ENCODE peak calls at places on chromosome 21, in six cellular contexts. J, N, L, B, W and H are unnamed samples.

GRCh38 chr21:29245104-29245643 is 53.5 kb upstream of the BACH1 start:
- DNase-seq in J (no peak), N (no peak), L (no peak), B (no peak), W (no peak), H (no peak)

GRCh38 chr21:38303300-38303699 is 46.5 kb downstream of the KCNJ15 start:
- DNase-seq in J (peak; percentile 59), N (peak; percentile 91), L (no peak), B (no peak), W (no peak), H (no peak)

GRCh38 chr21:45464309-45464708 is 59.3 kb downstream of the COL18A1 start:
- DNase-seq in J (no peak), N (no peak), L (no peak), B (no peak), W (no peak), H (no peak)

GRCh38 chr21:41957991-41958766 is 4.4 kb upstream of the C2CD2 start:
- DNase-seq in J (peak; percentile 88), N (peak; percentile 93), L (peak; percentile 49), B (no peak), W (no peak), H (no peak)

GRCh38 chr21:40349591-40349990 is 482.4 kb downstream of the PCP4 start:
- DNase-seq in J (no peak), N (no peak), L (no peak), B (no peak), W (no peak), H (no peak)

GRCh38 chr21:28655471-28655870 is 337.2 kb downstream of the LTN1 start:
- DNase-seq in J (no peak), N (no peak), L (no peak), B (no peak), W (no peak), H (no peak)

GRCh38 chr21:45592208-45592619 is 50.0 kb upstream of the SLC19A1 start:
- DNase-seq in J (no peak), N (no peak), L (no peak), B (peak; percentile 81), W (no peak), H (peak; percentile 65)

GRCh38 chr21:35525443-35525842 is 476.3 kb upstream of the RUNX1 start:
- DNase-seq in J (no peak), N (no peak), L (no peak), B (no peak), W (no peak), H (no peak)

GRCh38 chr21:41396452-41397107 is 29.5 kb upstream of the MX1 start:
- DNase-seq in J (no peak), N (peak; percentile 26), L (no peak), B (no peak), W (peak; percentile 36), H (no peak)

GRCh38 chr21:35438643-35439404 is 389.7 kb upstream of the RUNX1 start:
- DNase-seq in J (no peak), N (peak; percentile 17), L (no peak), B (peak; percentile 29), W (no peak), H (peak; percentile 20)

GRCh38 chr21:37927711-37928110 is 11.5 kb upstream of the KCNJ6 start:
- DNase-seq in J (no peak), N (no peak), L (no peak), B (no peak), W (no peak), H (no peak)

GRCh38 chr21:24259241-24259640 is 1348.0 kb downstream of the MRPL39 start:
- DNase-seq in J (no peak), N (no peak), L (no peak), B (no peak), W (no peak), H (no peak)

GRCh38 chr21:45849651-45850050 is 131.9 kb upstream of the COL6A1 start:
- DNase-seq in J (no peak), N (no peak), L (no peak), B (no peak), W (peak; percentile 6), H (no peak)

GRCh38 chr21:46081022-46081861 is 16.7 kb upstream of the COL6A2 start:
- DNase-seq in J (no peak), N (no peak), L (no peak), B (no peak), W (peak; percentile 27), H (no peak)

GRCh38 chr21:19228241-19228640 is 824.7 kb upstream of the TMPRSS15 start:
- DNase-seq in J (no peak), N (no peak), L (no peak), B (no peak), W (no peak), H (no peak)

GRCh38 chr21:41612674-41613250 is 104.8 kb upstream of the TMPRSS2 start:
- DNase-seq in J (peak; percentile 54), N (peak; percentile 96), L (peak; percentile 97), B (no peak), W (peak; percentile 77), H (no peak)

GRCh38 chr21:38875694-38876492 is 70.2 kb downstream of the ETS2 start:
- DNase-seq in J (no peak), N (peak; percentile 86), L (peak; percentile 56), B (no peak), W (no peak), H (no peak)

GRCh38 chr21:35609263-35609662 is 451.1 kb downstream of the SETD4 start:
- DNase-seq in J (no peak), N (no peak), L (no peak), B (no peak), W (no peak), H (no peak)

GRCh38 chr21:39363607-39364555 is 15.0 kb upstream of the HMGN1 start:
- DNase-seq in J (no peak), N (no peak), L (no peak), B (no peak), W (no peak), H (no peak)

GRCh38 chr21:42237577-42237976 is 18.6 kb downstream of the ABCG1 start:
- DNase-seq in J (no peak), N (no peak), L (no peak), B (no peak), W (no peak), H (no peak)

GRCh38 chr21:41507521-41508414 is at the start of gene TMPRSS2:
- DNase-seq in J (no peak), N (no peak), L (no peak), B (no peak), W (peak; percentile 74), H (no peak)

GRCh38 chr21:41956926-41957729 is 3.3 kb upstream of the C2CD2 start:
- DNase-seq in J (no peak), N (peak; percentile 68), L (no peak), B (no peak), W (no peak), H (no peak)

GRCh38 chr21:41648591-41649031 is 118.2 kb downstream of the RIPK4 start:
- DNase-seq in J (no peak), N (peak; percentile 88), L (no peak), B (no peak), W (no peak), H (no peak)

GRCh38 chr21:8992731-8993174 is 1528.6 kb upstream of the TPTE start:
- DNase-seq in J (no peak), N (no peak), L (no peak), B (no peak), W (peak; percentile 34), H (no peak)

GRCh38 chr21:26001356-26001755 is 169.2 kb downstream of the APP start:
- DNase-seq in J (no peak), N (no peak), L (no peak), B (no peak), W (no peak), H (no peak)
- TF ChIP-seq CTCF in J (no peak), N (no peak), L (no peak), B (peak; percentile 26), W (no peak), H (no peak)

GRCh38 chr21:32580949-32581348 is 4.4 kb downstream of the TCP10L start:
- DNase-seq in J (no peak), N (no peak), L (no peak), B (no peak), W (no peak), H (no peak)

GRCh38 chr21:32578107-32578691 is 7.1 kb downstream of the TCP10L start:
- DNase-seq in J (no peak), N (peak; percentile 26), L (no peak), B (no peak), W (peak; percentile 79), H (no peak)

GRCh38 chr21:32572574-32573420 is 12.5 kb downstream of the TCP10L start:
- DNase-seq in J (no peak), N (no peak), L (no peak), B (no peak), W (no peak), H (no peak)

GRCh38 chr21:32574946-32575925 is 10.1 kb downstream of the TCP10L start:
- DNase-seq in J (no peak), N (no peak), L (no peak), B (no peak), W (no peak), H (no peak)

GRCh38 chr21:32576011-32576410 is 9.3 kb downstream of the TCP10L start:
- DNase-seq in J (no peak), N (no peak), L (no peak), B (no peak), W (no peak), H (no peak)
- TF ChIP-seq CTCF in J (no peak), N (no peak), L (no peak), B (no peak), W (peak; percentile 26), H (no peak)

GRCh38 chr21:31873696-31874599 is 1.1 kb downstream of the HUNK start:
- DNase-seq in J (peak; percentile 46), N (no peak), L (no peak), B (no peak), W (peak; percentile 60), H (peak; percentile 22)
- TF ChIP-seq CTCF in J (peak; percentile 49), N (no peak), L (peak; percentile 43), B (peak; percentile 48), W (peak; percentile 75), H (peak; percentile 44)

DNA sequence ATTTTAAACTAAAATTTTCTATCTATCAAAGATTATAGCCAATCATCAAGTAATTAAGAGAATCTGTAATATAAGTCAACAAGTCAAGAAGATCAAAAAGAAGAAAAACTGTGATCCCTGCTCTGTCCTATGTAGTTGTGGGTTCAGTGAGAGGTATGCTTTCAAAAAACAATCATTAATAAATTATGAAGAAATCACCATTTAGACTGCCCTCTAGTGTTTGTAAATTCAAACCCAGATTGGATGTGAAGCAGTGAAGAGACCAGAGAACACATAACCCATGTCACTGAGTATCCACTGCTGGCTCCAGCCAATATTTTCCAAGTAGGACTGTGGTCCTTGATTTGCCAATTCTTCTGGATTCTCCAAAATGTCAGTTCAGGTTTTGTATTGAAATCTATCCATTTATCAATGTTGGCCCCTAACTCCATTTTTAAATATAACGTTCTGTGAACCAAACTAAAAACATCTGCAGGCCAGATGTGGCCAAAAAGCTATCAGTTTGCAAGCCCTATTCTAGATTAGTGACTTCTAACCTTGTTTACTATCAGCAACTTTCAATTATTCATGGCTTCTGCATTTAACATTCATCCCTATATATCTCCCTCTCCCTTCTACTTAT is 467.5 kb upstream of the CXADR start:
- DNase-seq in J (no peak), N (peak; percentile 58), L (no peak), B (no peak), W (no peak), H (no peak)
- TF ChIP-seq CTCF in J (peak; percentile 18), N (peak; percentile 61), L (peak; percentile 49), B (no peak), W (peak; percentile 65), H (no peak)

GRCh38 chr21:14952916-14953315 is 111.9 kb downstream of the NRIP1 start:
- DNase-seq in J (no peak), N (no peak), L (no peak), B (no peak), W (no peak), H (no peak)
- TF ChIP-seq CTCF in J (no peak), N (peak; percentile 14), L (no peak), B (no peak), W (no peak), H (no peak)